ENCODE peak calls at places on chromosomes 11 and 22, in ten cellular contexts. One of them, this sample, is unnamed.

GRCh38 chr11:65591939-65592814 is 3.4 kb downstream of the KCNK7 start:
- DNase-seq in CD8-positive, alpha-beta T cell: no peak
- DNase-seq in left ventricle myocardium inferior: peak; percentile 54
- DNase-seq in IMR-90: peak; percentile 44
- DNase-seq in suprapubic skin: no peak
- DNase-seq in adrenal gland: peak; percentile 48
- DNase-seq in fibroblast of lung: peak; percentile 53
- DNase-seq in ovary: no peak
- DNase-seq in GM23338: peak; percentile 90
- DNase-seq in tibial nerve: peak; percentile 55
- DNase-seq in this sample: peak; percentile 69

GRCh38 chr11:134120921-134121526 is 52.2 kb downstream of the JAM3 start:
- DNase-seq in CD8-positive, alpha-beta T cell: no peak
- DNase-seq in left ventricle myocardium inferior: peak; percentile 30
- DNase-seq in IMR-90: peak; percentile 52
- DNase-seq in suprapubic skin: no peak
- DNase-seq in adrenal gland: no peak
- DNase-seq in fibroblast of lung: peak; percentile 78
- DNase-seq in ovary: peak; percentile 39
- DNase-seq in GM23338: no peak
- DNase-seq in tibial nerve: no peak
- DNase-seq in this sample: no peak

GRCh38 chr11:43789700-43790443 is 90.8 kb upstream of the ALKBH3 start:
- DNase-seq in CD8-positive, alpha-beta T cell: no peak
- DNase-seq in left ventricle myocardium inferior: no peak
- DNase-seq in IMR-90: peak; percentile 70
- DNase-seq in suprapubic skin: no peak
- DNase-seq in adrenal gland: no peak
- DNase-seq in fibroblast of lung: peak; percentile 55
- DNase-seq in ovary: no peak
- DNase-seq in GM23338: no peak
- DNase-seq in tibial nerve: no peak
- DNase-seq in this sample: no peak

GRCh38 chr22:49517211-49517610 is 310.5 kb downstream of the BRD1 start:
- DNase-seq in CD8-positive, alpha-beta T cell: no peak
- DNase-seq in left ventricle myocardium inferior: no peak
- DNase-seq in IMR-90: no peak
- DNase-seq in suprapubic skin: no peak
- DNase-seq in adrenal gland: no peak
- DNase-seq in fibroblast of lung: no peak
- DNase-seq in ovary: no peak
- DNase-seq in GM23338: no peak
- DNase-seq in tibial nerve: no peak
- DNase-seq in this sample: no peak

GRCh38 chr11:132864811-132865576 is 667.3 kb downstream of the OPCML start:
- DNase-seq in CD8-positive, alpha-beta T cell: no peak
- DNase-seq in left ventricle myocardium inferior: no peak
- DNase-seq in IMR-90: no peak
- DNase-seq in suprapubic skin: no peak
- DNase-seq in adrenal gland: no peak
- DNase-seq in fibroblast of lung: no peak
- DNase-seq in ovary: no peak
- DNase-seq in GM23338: peak; percentile 82
- DNase-seq in tibial nerve: no peak
- DNase-seq in this sample: no peak

GRCh38 chr11:74321487-74322188 is 10.2 kb upstream of the P4HA3 start:
- DNase-seq in CD8-positive, alpha-beta T cell: no peak
- DNase-seq in left ventricle myocardium inferior: no peak
- DNase-seq in IMR-90: peak; percentile 65
- DNase-seq in suprapubic skin: no peak
- DNase-seq in adrenal gland: peak; percentile 42
- DNase-seq in fibroblast of lung: peak; percentile 68
- DNase-seq in ovary: no peak
- DNase-seq in GM23338: peak; percentile 70
- DNase-seq in tibial nerve: no peak
- DNase-seq in this sample: no peak

GRCh38 chr22:42343136-42343484 is 72.7 kb upstream of the TCF20 start:
- DNase-seq in CD8-positive, alpha-beta T cell: no peak
- DNase-seq in left ventricle myocardium inferior: no peak
- DNase-seq in IMR-90: no peak
- DNase-seq in suprapubic skin: no peak
- DNase-seq in adrenal gland: no peak
- DNase-seq in fibroblast of lung: no peak
- DNase-seq in ovary: no peak
- DNase-seq in GM23338: peak; percentile 48
- DNase-seq in tibial nerve: no peak
- DNase-seq in this sample: no peak

GRCh38 chr22:37502342-37503182 is 16.4 kb upstream of the MFNG start:
- DNase-seq in CD8-positive, alpha-beta T cell: no peak
- DNase-seq in left ventricle myocardium inferior: no peak
- DNase-seq in IMR-90: no peak
- DNase-seq in suprapubic skin: no peak
- DNase-seq in adrenal gland: no peak
- DNase-seq in fibroblast of lung: no peak
- DNase-seq in ovary: no peak
- DNase-seq in GM23338: no peak
- DNase-seq in tibial nerve: no peak
- DNase-seq in this sample: peak; percentile 87

GRCh38 chr11:131002145-131002544 is 85.9 kb upstream of the SNX19 start:
- DNase-seq in CD8-positive, alpha-beta T cell: no peak
- DNase-seq in left ventricle myocardium inferior: no peak
- DNase-seq in IMR-90: no peak
- DNase-seq in suprapubic skin: no peak
- DNase-seq in adrenal gland: no peak
- DNase-seq in fibroblast of lung: no peak
- DNase-seq in ovary: no peak
- DNase-seq in GM23338: no peak
- DNase-seq in tibial nerve: no peak
- DNase-seq in this sample: no peak

GRCh38 chr22:35102663-35103062 is 36.7 kb downstream of the ISX start:
- DNase-seq in CD8-positive, alpha-beta T cell: no peak
- DNase-seq in left ventricle myocardium inferior: no peak
- DNase-seq in IMR-90: peak; percentile 2
- DNase-seq in suprapubic skin: peak; percentile 48
- DNase-seq in adrenal gland: no peak
- DNase-seq in fibroblast of lung: no peak
- DNase-seq in ovary: no peak
- DNase-seq in GM23338: peak; percentile 82
- DNase-seq in tibial nerve: no peak
- DNase-seq in this sample: no peak

GRCh38 chr11:113685650-113686349 is 20.3 kb downstream of the TMPRSS5 start:
- DNase-seq in CD8-positive, alpha-beta T cell: no peak
- DNase-seq in left ventricle myocardium inferior: no peak
- DNase-seq in IMR-90: no peak
- DNase-seq in suprapubic skin: no peak
- DNase-seq in adrenal gland: no peak
- DNase-seq in fibroblast of lung: no peak
- DNase-seq in ovary: no peak
- DNase-seq in GM23338: no peak
- DNase-seq in tibial nerve: no peak
- DNase-seq in this sample: no peak

GRCh38 chr22:17700778-17701177 is 62.2 kb downstream of the BCL2L13 start:
- DNase-seq in CD8-positive, alpha-beta T cell: no peak
- DNase-seq in left ventricle myocardium inferior: no peak
- DNase-seq in IMR-90: no peak
- DNase-seq in suprapubic skin: no peak
- DNase-seq in adrenal gland: no peak
- DNase-seq in fibroblast of lung: no peak
- DNase-seq in ovary: no peak
- DNase-seq in GM23338: peak; percentile 41
- DNase-seq in tibial nerve: no peak
- DNase-seq in this sample: no peak

GRCh38 chr11:1608363-1608762 is at the start of gene KRTAP5-3:
- DNase-seq in CD8-positive, alpha-beta T cell: no peak
- DNase-seq in left ventricle myocardium inferior: no peak
- DNase-seq in IMR-90: no peak
- DNase-seq in suprapubic skin: no peak
- DNase-seq in adrenal gland: no peak
- DNase-seq in fibroblast of lung: no peak
- DNase-seq in ovary: no peak
- DNase-seq in GM23338: no peak
- DNase-seq in tibial nerve: no peak
- DNase-seq in this sample: no peak

GRCh38 chr11:130449996-130450419 is 1.6 kb downstream of the ADAMTS15 start:
- DNase-seq in CD8-positive, alpha-beta T cell: no peak
- DNase-seq in left ventricle myocardium inferior: peak; percentile 91
- DNase-seq in IMR-90: peak; percentile 82
- DNase-seq in suprapubic skin: peak; percentile 90
- DNase-seq in adrenal gland: peak; percentile 57
- DNase-seq in fibroblast of lung: peak; percentile 94
- DNase-seq in ovary: peak; percentile 54
- DNase-seq in GM23338: peak; percentile 98
- DNase-seq in tibial nerve: peak; percentile 83
- DNase-seq in this sample: peak; percentile 86

GRCh38 chr22:37431811-37432707 is 4.8 kb upstream of the ELFN2 start:
- DNase-seq in CD8-positive, alpha-beta T cell: no peak
- DNase-seq in left ventricle myocardium inferior: no peak
- DNase-seq in IMR-90: peak; percentile 99
- DNase-seq in suprapubic skin: no peak
- DNase-seq in adrenal gland: no peak
- DNase-seq in fibroblast of lung: peak; percentile 98
- DNase-seq in ovary: no peak
- DNase-seq in GM23338: no peak
- DNase-seq in tibial nerve: no peak
- DNase-seq in this sample: no peak

DNA sequence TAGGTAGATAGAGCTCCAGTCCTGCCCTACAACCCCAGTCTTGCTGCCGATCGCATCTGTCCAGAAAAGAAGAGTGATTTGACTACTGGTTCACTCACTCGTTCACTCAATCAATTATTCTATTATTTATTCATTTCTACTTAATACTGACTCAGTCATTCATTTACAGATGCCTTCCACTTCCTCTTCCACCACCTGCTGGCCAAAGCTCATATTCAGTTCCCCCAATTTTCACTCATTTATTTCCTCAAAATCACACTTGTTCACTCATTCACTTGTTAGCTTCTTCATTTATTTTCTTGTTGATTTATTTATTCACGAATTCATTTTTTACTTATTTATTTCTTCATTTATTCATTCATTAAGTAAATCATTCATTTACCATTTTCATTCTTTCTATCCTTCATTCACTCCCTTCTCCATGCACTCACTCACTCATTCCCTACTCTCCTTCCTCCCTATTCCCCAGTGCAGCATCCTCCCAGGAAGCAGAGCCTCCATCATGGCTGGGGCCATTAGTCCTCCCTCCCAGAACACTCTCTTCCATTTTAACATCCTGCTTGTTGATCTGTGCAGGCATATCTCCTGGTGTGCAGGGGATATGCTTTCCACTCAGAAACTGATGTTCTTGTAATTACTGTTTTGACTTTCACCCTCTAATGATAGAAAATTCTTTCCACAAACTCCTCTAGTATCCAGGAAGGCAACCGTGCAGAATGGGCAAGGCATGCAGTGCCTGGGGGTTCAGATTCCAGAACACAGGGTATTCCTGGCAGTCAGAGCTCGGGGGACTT is 281.0 kb downstream of the TENM4 start:
- DNase-seq in CD8-positive, alpha-beta T cell: no peak
- DNase-seq in left ventricle myocardium inferior: no peak
- DNase-seq in IMR-90: no peak
- DNase-seq in suprapubic skin: no peak
- DNase-seq in adrenal gland: no peak
- DNase-seq in fibroblast of lung: no peak
- DNase-seq in ovary: no peak
- DNase-seq in GM23338: no peak
- DNase-seq in tibial nerve: no peak
- DNase-seq in this sample: no peak
- TF ChIP-seq CTCF in CD8-positive, alpha-beta T cell: no peak
- TF ChIP-seq CTCF in left ventricle myocardium inferior: no peak
- TF ChIP-seq CTCF in IMR-90: peak; percentile 31
- TF ChIP-seq CTCF in suprapubic skin: no peak
- TF ChIP-seq CTCF in adrenal gland: no peak
- TF ChIP-seq CTCF in fibroblast of lung: peak; percentile 15
- TF ChIP-seq CTCF in ovary: no peak
- TF ChIP-seq CTCF in GM23338: peak; percentile 41
- TF ChIP-seq CTCF in tibial nerve: no peak
- TF ChIP-seq CTCF in this sample: no peak

DNA sequence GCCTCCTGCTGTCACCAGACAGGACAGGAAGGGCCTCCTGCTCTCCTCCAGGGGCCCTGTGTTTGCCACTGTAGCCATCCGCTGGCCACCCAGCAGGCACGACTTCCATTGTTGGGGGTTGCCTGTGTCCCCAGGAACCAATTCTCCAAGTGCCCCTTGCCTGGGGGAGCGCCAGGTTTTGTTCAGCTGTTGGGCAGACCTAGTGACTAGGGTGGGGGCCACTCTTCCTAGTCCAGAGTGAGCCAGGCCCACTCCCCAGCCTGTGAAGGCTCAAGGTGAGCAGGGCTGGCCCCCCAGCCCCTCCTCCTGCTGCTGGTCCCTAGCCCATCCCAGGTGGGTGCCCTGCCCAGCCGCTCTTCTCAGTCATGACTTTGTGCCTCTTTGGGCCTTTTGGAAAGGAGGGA is 30.9 kb downstream of the OSBPL5 start:
- DNase-seq in CD8-positive, alpha-beta T cell: no peak
- DNase-seq in left ventricle myocardium inferior: peak; percentile 12
- DNase-seq in IMR-90: no peak
- DNase-seq in suprapubic skin: peak; percentile 76
- DNase-seq in adrenal gland: no peak
- DNase-seq in fibroblast of lung: no peak
- DNase-seq in ovary: no peak
- DNase-seq in GM23338: no peak
- DNase-seq in tibial nerve: no peak
- DNase-seq in this sample: peak; percentile 51
- H3K36me3 ChIP-seq in CD8-positive, alpha-beta T cell: no peaks in the 10 kb centered on the region
- H3K36me3 ChIP-seq in left ventricle myocardium inferior: peaks cover 2% of the 10 kb centered on the region
- H3K36me3 ChIP-seq in IMR-90: peaks cover 6% of the 10 kb centered on the region
- H3K36me3 ChIP-seq in suprapubic skin: peaks cover under 1% of the 10 kb centered on the region
- H3K36me3 ChIP-seq in adrenal gland: no peaks in the 10 kb centered on the region
- H3K36me3 ChIP-seq in fibroblast of lung: no peaks in the 10 kb centered on the region
- H3K36me3 ChIP-seq in ovary: no peaks in the 10 kb centered on the region
- H3K36me3 ChIP-seq in GM23338: no peaks in the 10 kb centered on the region
- H3K36me3 ChIP-seq in tibial nerve: peaks cover under 1% of the 10 kb centered on the region
- H3K36me3 ChIP-seq in this sample: no peaks in the 10 kb centered on the region

GRCh38 chr11:82703226-82703625 is 30.4 kb downstream of the FAM181B start:
- DNase-seq in CD8-positive, alpha-beta T cell: no peak
- DNase-seq in left ventricle myocardium inferior: no peak
- DNase-seq in IMR-90: no peak
- DNase-seq in suprapubic skin: no peak
- DNase-seq in adrenal gland: no peak
- DNase-seq in fibroblast of lung: no peak
- DNase-seq in ovary: no peak
- DNase-seq in GM23338: no peak
- DNase-seq in tibial nerve: no peak
- DNase-seq in this sample: no peak
- H3K27me3 ChIP-seq in CD8-positive, alpha-beta T cell: peaks cover 3% of the 10 kb centered on the region
- H3K27me3 ChIP-seq in left ventricle myocardium inferior: peaks cover 48% of the 10 kb centered on the region
- H3K27me3 ChIP-seq in IMR-90: peaks cover 1% of the 10 kb centered on the region
- H3K27me3 ChIP-seq in suprapubic skin: peaks cover 4% of the 10 kb centered on the region
- H3K27me3 ChIP-seq in adrenal gland: peaks cover 8% of the 10 kb centered on the region
- H3K27me3 ChIP-seq in fibroblast of lung: no peaks in the 10 kb centered on the region
- H3K27me3 ChIP-seq in ovary: no peaks in the 10 kb centered on the region
- H3K27me3 ChIP-seq in GM23338: no peaks in the 10 kb centered on the region
- H3K27me3 ChIP-seq in tibial nerve: no peaks in the 10 kb centered on the region
- H3K27me3 ChIP-seq in this sample: peaks cover 4% of the 10 kb centered on the region

DNA sequence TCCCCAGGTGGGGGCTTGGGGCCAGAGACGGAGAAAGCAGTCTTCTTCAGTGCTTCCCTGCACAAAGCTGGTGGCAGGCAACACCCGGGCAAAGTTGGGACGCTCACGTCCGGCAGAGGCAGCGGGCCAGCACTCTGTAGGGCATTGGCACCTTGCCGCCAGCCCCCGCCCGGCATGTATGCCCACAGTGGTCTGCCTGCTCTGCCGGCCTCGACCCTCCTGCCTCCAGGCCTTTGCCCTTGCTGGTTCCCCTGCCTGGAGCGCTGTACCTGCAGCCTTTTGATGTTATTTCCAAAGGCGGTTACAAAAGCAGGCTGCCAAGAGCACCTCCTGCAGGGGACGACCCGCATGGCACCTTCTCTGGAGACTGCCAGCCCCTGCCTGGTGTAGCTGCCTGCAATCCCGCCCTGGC is 56.5 kb upstream of the SHISAL1 start:
- DNase-seq in CD8-positive, alpha-beta T cell: no peak
- DNase-seq in left ventricle myocardium inferior: peak; percentile 8
- DNase-seq in IMR-90: no peak
- DNase-seq in suprapubic skin: no peak
- DNase-seq in adrenal gland: no peak
- DNase-seq in fibroblast of lung: no peak
- DNase-seq in ovary: no peak
- DNase-seq in GM23338: peak; percentile 77
- DNase-seq in tibial nerve: no peak
- DNase-seq in this sample: peak; percentile 53
- TF ChIP-seq CTCF in CD8-positive, alpha-beta T cell: no peak
- TF ChIP-seq CTCF in left ventricle myocardium inferior: no peak
- TF ChIP-seq CTCF in IMR-90: peak; percentile 4
- TF ChIP-seq CTCF in suprapubic skin: no peak
- TF ChIP-seq CTCF in adrenal gland: no peak
- TF ChIP-seq CTCF in fibroblast of lung: no peak
- TF ChIP-seq CTCF in ovary: no peak
- TF ChIP-seq CTCF in GM23338: peak; percentile 66
- TF ChIP-seq CTCF in tibial nerve: no peak
- TF ChIP-seq CTCF in this sample: no peak